ENCODE peak calls at places on chromosomes 1 and 21, in five cellular contexts. X, Y, R, E and Q are unnamed samples.

GRCh38 chr1:85202092-85202863 is 1.5 kb upstream of the SYDE2 start:
- DNase-seq in Y (no peak), R (peak; percentile 20), E (no peak), X (no peak), Q (no peak)

GRCh38 chr1:67144696-67145095 is 9.9 kb upstream of the C1orf141 start:
- DNase-seq in E (no peak), X (no peak), Y (no peak), R (no peak), Q (peak; percentile 28)

GRCh38 chr1:156496211-156496761 is 4.3 kb downstream of the MEF2D start:
- DNase-seq in X (no peak), E (no peak), R (no peak), Y (no peak), Q (no peak)

GRCh38 chr1:226627924-226628623 is 79.5 kb downstream of the STUM start:
- DNase-seq in E (no peak), Y (no peak), R (no peak), X (no peak), Q (no peak)

GRCh38 chr1:57883145-57883699 is 459.4 kb upstream of the DAB1 start:
- DNase-seq in X (no peak), E (no peak), Y (no peak), R (no peak), Q (no peak)

GRCh38 chr1:227125929-227126545 is 185.9 kb downstream of the COQ8A start:
- DNase-seq in X (no peak), R (peak; percentile 51), Y (no peak), E (no peak), Q (no peak)

GRCh38 chr1:27823784-27824183 is 6.8 kb upstream of the PPP1R8 start:
- DNase-seq in R (no peak), X (no peak), E (no peak), Y (no peak), Q (no peak)

GRCh38 chr1:203274603-203275381 is 30.5 kb upstream of the BTG2 start:
- DNase-seq in X (peak; percentile 73), R (no peak), E (no peak), Y (no peak), Q (no peak)

GRCh38 chr1:76871355-76871974 is 4.2 kb downstream of the ST6GALNAC5 start:
- DNase-seq in R (no peak), Y (no peak), X (no peak), E (no peak), Q (no peak)

GRCh38 chr1:157176591-157177121 is 38.5 kb upstream of the ETV3 start:
- DNase-seq in E (no peak), R (no peak), X (peak; percentile 67), Y (no peak), Q (no peak)

GRCh38 chr1:41728403-41729202 is 190.1 kb downstream of the HIVEP3 start:
- DNase-seq in X (no peak), R (no peak), Y (no peak), E (no peak), Q (no peak)

GRCh38 chr21:33578959-33579542 is 9.4 kb downstream of the DONSON start:
- DNase-seq in Y (no peak), R (no peak), X (no peak), E (no peak), Q (no peak)

GRCh38 chr1:29410476-29410875 is 174.2 kb downstream of the PTPRU start:
- DNase-seq in E (no peak), Y (no peak), X (no peak), R (no peak), Q (no peak)

GRCh38 chr1:2431503-2431902 is 19.1 kb upstream of the PEX10 start:
- DNase-seq in E (no peak), X (no peak), R (no peak), Y (no peak), Q (no peak)

GRCh38 chr1:2430592-2430973 is 18.2 kb upstream of the PEX10 start:
- DNase-seq in Y (no peak), X (no peak), E (no peak), R (no peak), Q (no peak)

GRCh38 chr1:2428490-2428889 is 16.1 kb upstream of the PEX10 start:
- DNase-seq in Y (no peak), R (no peak), E (no peak), X (no peak), Q (no peak)

GRCh38 chr1:2431095-2431494 is 18.7 kb upstream of the PEX10 start:
- DNase-seq in Y (no peak), E (no peak), X (no peak), R (no peak), Q (no peak)

DNA sequence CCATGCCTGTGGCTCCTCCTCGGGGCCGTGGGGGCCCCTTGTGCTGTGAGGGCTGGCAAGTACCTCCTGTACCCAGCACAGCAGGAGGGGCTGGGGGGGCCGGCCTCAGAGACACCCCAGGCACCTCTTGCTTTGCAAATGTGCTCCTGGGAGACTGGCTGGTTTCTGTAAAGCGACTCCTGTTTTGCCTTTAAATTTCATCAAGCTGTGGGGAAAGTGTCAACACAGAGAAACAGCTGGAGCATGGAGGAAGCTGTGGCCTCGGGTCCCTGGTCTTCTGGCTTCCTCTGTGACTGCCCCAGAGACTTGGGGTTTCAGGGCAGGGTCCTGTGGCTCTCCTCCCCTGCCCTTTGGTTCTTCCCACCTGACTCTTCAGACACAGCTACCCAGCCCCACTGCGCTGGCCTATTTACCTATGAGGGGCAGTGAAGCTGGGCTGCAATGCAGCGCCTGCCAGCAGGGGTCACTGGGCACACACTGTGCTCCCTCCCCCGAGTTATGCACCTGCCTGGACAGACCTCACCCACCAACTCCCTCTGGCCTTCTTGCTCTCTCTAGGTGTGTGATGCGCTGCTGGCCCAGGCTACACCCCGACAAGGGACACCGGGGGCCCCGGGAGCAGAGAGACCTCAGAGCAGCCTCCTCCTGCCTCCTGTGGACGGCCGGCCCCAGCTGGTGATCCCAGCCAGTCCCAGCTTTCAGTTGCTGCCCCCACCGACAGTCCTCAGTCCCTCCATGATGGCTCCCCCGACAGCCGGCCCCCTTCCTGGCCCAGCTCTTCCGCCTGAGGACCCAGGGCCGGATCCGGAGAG is 17.6 kb upstream of the PEX10 start:
- DNase-seq in Y (no peak), E (no peak), X (no peak), R (peak; percentile 59), Q (no peak)
- TF ChIP-seq CTCF in Y (no peak), E (peak; percentile 63), X (no peak), R (peak; percentile 63), Q (peak; percentile 27)

GRCh38 chr1:107535091-107535490 is 394.3 kb downstream of the NTNG1 start:
- DNase-seq in E (no peak), X (no peak), R (no peak), Y (no peak), Q (peak; percentile 20)
- H3K4me1 ChIP-seq in E (peaks cover 8% of the 10 kb centered on the region), X (peaks cover 7% of the 10 kb centered on the region), R (no peaks in the 10 kb centered on the region), Y (no peaks in the 10 kb centered on the region), Q (no peaks in the 10 kb centered on the region)

GRCh38 chr1:184801503-184801902 is 46.8 kb upstream of the EDEM3 start:
- DNase-seq in E (no peak), X (peak; percentile 12), R (no peak), Y (no peak), Q (peak; percentile 59)

GRCh38 chr1:184802739-184803492 is 48.3 kb upstream of the EDEM3 start:
- DNase-seq in Y (no peak), R (no peak), X (no peak), E (no peak), Q (no peak)

GRCh38 chr1:184804220-184804619 is 49.6 kb upstream of the EDEM3 start:
- DNase-seq in E (no peak), X (no peak), Y (no peak), R (no peak), Q (no peak)

GRCh38 chr1:184806296-184806721 is 51.7 kb upstream of the EDEM3 start:
- DNase-seq in R (no peak), X (no peak), E (no peak), Y (no peak), Q (peak; percentile 19)

DNA sequence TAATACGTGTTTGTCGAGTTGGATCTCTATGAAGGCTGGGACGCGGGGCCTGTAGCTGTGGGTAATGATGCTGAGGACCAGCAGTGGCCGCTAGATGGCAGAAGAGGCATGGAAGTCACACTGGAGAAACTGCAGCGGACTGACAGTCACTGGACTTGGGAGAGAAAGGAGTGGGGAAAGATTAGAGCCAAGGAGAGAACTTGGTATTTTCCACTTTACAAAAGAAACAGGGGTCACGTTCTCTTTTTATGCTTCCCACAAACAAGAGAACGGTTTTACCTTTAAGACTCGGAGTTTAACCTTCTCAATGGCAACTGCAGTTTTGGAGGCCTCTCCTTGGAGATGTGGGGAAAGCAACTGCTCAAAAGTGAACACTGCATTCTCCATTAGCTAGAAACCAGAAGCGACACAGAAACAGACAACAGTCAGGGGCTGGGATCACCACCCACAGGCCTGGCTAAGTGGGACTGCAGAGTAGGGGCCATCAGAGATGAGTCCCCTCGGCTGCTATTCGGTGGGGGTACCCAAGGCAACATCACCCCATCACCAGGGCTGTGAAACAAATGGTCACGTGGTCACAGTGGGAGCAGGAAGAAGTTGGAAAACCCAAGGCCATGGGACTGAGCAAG is 51.1 kb upstream of the EDEM3 start:
- DNase-seq in R (peak; percentile 86), Y (peak; percentile 86), X (peak; percentile 92), E (peak; percentile 81), Q (peak; percentile 93)
- H3K27ac ChIP-seq in R (no peak overlapping the region), Y (peak overlapping the region; percentile 62), X (no peak overlapping the region), E (no peak overlapping the region), Q (no peak overlapping the region)

DNA sequence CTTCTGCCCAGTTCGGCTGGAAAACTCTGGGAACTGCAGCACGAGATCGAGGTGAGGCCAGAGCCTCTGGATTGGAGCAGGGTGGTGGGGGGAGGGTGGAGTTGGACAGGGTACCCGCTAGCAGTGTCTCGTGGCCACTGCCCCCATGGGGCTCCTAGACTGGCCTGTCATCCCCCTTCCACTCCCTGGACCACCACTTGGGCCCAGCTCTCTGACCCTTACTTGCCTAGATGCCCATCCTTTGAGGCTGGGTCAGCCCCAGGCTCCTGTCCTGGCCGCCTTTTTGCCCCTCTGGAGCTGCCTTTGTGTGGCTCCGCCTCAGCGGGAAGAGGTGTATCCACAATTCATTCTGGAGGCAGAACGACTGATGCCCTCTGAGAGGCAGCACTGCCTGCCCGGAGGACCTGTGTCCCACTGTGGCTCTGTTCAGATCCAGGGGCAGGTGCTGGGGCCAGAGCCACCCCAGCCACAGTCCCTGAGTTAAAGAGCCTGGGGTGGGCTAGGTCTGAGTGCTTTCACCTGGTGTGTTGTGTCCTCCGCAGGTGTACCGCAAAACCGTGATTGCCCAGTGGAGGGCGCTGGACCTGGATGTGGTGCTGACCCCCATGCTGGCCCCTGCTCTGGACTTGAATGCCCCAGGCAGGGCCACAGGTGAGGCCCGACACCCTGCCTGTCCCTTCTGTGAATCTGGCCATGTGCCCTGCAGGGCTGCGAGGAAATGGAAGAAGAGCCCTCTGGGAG is 17.7 kb downstream of the FAAH start:
- DNase-seq in R (peak; percentile 88), Y (no peak), E (no peak), X (no peak), Q (no peak)
- TF ChIP-seq CTCF in R (peak; percentile 93), Y (peak; percentile 23), E (peak; percentile 65), X (peak; percentile 21), Q (peak; percentile 40)

GRCh38 chr1:211612786-211613107 is 33.8 kb upstream of the SLC30A1 start:
- DNase-seq in R (no peak), X (no peak), E (no peak), Y (no peak), Q (no peak)
- H3K4me1 ChIP-seq in R (no peaks in the 10 kb centered on the region), X (peaks cover 13% of the 10 kb centered on the region), E (peaks cover 24% of the 10 kb centered on the region), Y (peaks cover 26% of the 10 kb centered on the region), Q (peaks cover 13% of the 10 kb centered on the region)

DNA sequence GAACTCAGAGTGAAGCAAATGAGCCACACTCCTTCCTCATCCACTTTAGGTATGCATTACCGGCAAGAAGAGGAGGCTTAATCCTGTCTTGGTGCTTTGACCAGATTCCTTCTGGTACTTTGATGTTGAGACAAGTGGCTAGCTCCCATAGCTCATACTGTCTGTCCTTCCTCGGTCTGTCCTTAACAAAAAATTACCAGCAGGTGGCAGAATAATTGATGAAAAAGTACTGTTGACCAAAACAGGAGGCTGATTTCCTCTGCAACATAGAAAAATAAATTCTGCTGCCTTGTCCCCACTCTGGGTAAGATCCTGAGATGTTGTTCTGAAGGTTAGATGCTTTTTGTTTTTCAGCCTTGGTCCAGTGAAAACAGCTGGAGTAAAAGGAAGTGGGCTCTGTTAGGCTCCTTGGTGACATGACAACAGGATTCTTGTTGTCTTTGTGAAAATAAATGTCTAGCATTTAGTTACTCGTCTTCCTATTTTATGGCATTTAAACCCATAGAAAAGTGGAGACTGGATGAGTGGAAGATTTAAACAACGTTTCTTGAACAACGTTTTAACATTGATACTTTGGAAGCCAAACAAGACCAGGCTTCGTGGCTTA is 11.2 kb upstream of the HJV start:
- DNase-seq in X (no peak), E (no peak), Y (no peak), R (peak; percentile 58), Q (peak; percentile 67)
- H3K27ac ChIP-seq in X (no peak overlapping the region), E (no peak overlapping the region), Y (no peak overlapping the region), R (no peak overlapping the region), Q (no peak overlapping the region)